ENCODE peak calls at places on chromosomes 1 and 21, in four cellular contexts. K is putamen, X is H7, Q is endothelial cell. Y is an unnamed sample.

GRCh38 chr1:23369335-23370013 is at the start of gene ZNF436:
- DNase-seq in Q (peak), X (no peak), K (peak), Y (peak)

GRCh38 chr1:66596191-66596590 is 62.2 kb downstream of the SGIP1 start:
- DNase-seq in K (no peak), X (no peak), Q (no peak), Y (no peak)

GRCh38 chr21:31902438-31902837 is 29.6 kb downstream of the HUNK start:
- DNase-seq in X (no peak), K (no peak), Q (no peak), Y (no peak)

GRCh38 chr1:109622103-109622892 is 2.7 kb downstream of the AMPD2 start:
- DNase-seq in X (no peak), K (no peak), Q (no peak), Y (peak)

GRCh38 chr1:91404151-91405012 is at the start of gene HFM1:
- DNase-seq in X (peak), Q (peak), K (peak), Y (peak)

GRCh38 chr1:52203935-52204625 is 62.2 kb downstream of the ZFYVE9 start:
- DNase-seq in K (no peak), Q (no peak), X (no peak), Y (no peak)

GRCh38 chr1:16083486-16083885 is 10.0 kb upstream of the FAM131C start:
- DNase-seq in K (no peak), Q (no peak), X (peak), Y (no peak)

GRCh38 chr1:8631163-8631562 is 186.3 kb downstream of the RERE start:
- DNase-seq in Q (no peak), K (no peak), X (no peak), Y (no peak)

GRCh38 chr1:171220551-171221175 is 27.6 kb upstream of the FMO1 start:
- DNase-seq in K (no peak), Q (peak), X (peak), Y (no peak)

GRCh38 chr1:28232558-28233263 is at the start of gene DNAJC8:
- DNase-seq in Q (peak), K (peak), X (peak), Y (peak)

GRCh38 chr1:60504206-60504868 is 430.8 kb upstream of the C1orf87 start:
- DNase-seq in X (no peak), Q (no peak), K (no peak), Y (no peak)

GRCh38 chr1:24417681-24418080 is 2.1 kb downstream of the NIPAL3 start:
- DNase-seq in Q (no peak), K (no peak), X (no peak), Y (peak)

GRCh38 chr1:244801246-244801645 is 34.2 kb upstream of the COX20 start:
- DNase-seq in X (peak), K (no peak), Q (peak), Y (peak)

GRCh38 chr1:9659328-9659727 is 7.8 kb downstream of the PIK3CD start:
- DNase-seq in X (no peak), K (no peak), Q (no peak), Y (no peak)

GRCh38 chr1:162391790-162392563 is 10.4 kb downstream of the C1orf226 start:
- DNase-seq in K (peak), X (peak), Q (no peak), Y (peak)

GRCh38 chr21:18244721-18245486 is at the start of gene CHODL:
- DNase-seq in X (peak), K (no peak), Q (peak), Y (no peak)

GRCh38 chr21:26845066-26845749 is at the start of gene ADAMTS1:
- DNase-seq in Q (peak), K (peak), X (peak), Y (no peak)

GRCh38 chr21:44939532-44940115 is at the start of gene SLX9:
- DNase-seq in X (peak), Q (peak), K (peak), Y (peak)

GRCh38 chr1:98674075-98674781 is 12.7 kb downstream of the SNX7 start:
- DNase-seq in Q (no peak), K (no peak), X (no peak), Y (no peak)

GRCh38 chr1:198726455-198726854 is 87.6 kb downstream of the PTPRC start:
- DNase-seq in X (no peak), Q (no peak), K (no peak), Y (no peak)

GRCh38 chr1:95496792-95497191 is 262.8 kb downstream of the RWDD3 start:
- DNase-seq in X (no peak), K (no peak), Q (no peak), Y (no peak)

GRCh38 chr1:84724128-84724860 is 34.0 kb upstream of the SSX2IP start:
- DNase-seq in Q (peak), X (peak), K (no peak), Y (no peak)

GRCh38 chr1:83641206-83641658 is 357.7 kb downstream of the TTLL7 start:
- DNase-seq in X (peak), K (no peak), Q (no peak), Y (no peak)

GRCh38 chr1:36924282-36924791 is 110.0 kb downstream of the GRIK3 start:
- DNase-seq in K (peak), Q (peak), X (peak), Y (no peak)

GRCh38 chr1:28883242-28883616 is 31.1 kb upstream of the EPB41 start:
- DNase-seq in Q (no peak), X (no peak), K (no peak), Y (no peak)

GRCh38 chr21:38823737-38824123 is 18.0 kb downstream of the ETS2 start:
- DNase-seq in X (no peak), Q (no peak), K (no peak), Y (no peak)

GRCh38 chr1:30756545-30757195 is 904 bp downstream of the LAPTM5 start:
- DNase-seq in X (no peak), K (no peak), Q (no peak), Y (peak)

GRCh38 chr1:234725177-234726132 is 115.5 kb upstream of the IRF2BP2 start:
- DNase-seq in K (peak), X (no peak), Q (peak), Y (peak)

GRCh38 chr21:38881041-38881570 is 75.4 kb downstream of the ETS2 start:
- DNase-seq in Q (no peak), X (no peak), K (no peak), Y (no peak)

Y was measured in PC-9.